ENCODE peak calls at places on chromosomes 7 and 10, in eight cellular contexts. F, Q, J, L, D, T, Y and I are unnamed samples.

GRCh38 chr10:100248820-100249219 is 18.6 kb downstream of the CWF19L1 start:
- DNase-seq in F (no peak), Q (no peak), J (no peak), L (no peak), D (no peak), T (no peak), Y (no peak), I (no peak)

GRCh38 chr10:14587540-14588083 is 187.1 kb downstream of the FAM107B start:
- DNase-seq in F (no peak), Q (no peak), J (no peak), L (no peak), D (no peak), T (no peak), Y (no peak), I (no peak)

GRCh38 chr7:33517191-33517590 is 387.8 kb downstream of the BBS9 start:
- DNase-seq in F (no peak), Q (no peak), J (no peak), L (no peak), D (no peak), T (no peak), Y (no peak), I (no peak)

GRCh38 chr10:102919992-102920736 is 2.1 kb downstream of the CNNM2 start:
- DNase-seq in F (no peak), Q (peak), J (no peak), L (no peak), D (no peak), T (no peak), Y (no peak), I (no peak)

GRCh38 chr7:32216759-32217158 is 146.6 kb upstream of the PDE1C start:
- DNase-seq in F (no peak), Q (no peak), J (no peak), L (no peak), D (no peak), T (no peak), Y (no peak), I (no peak)

GRCh38 chr7:131122394-131122793 is 205.3 kb upstream of the MKLN1 start:
- DNase-seq in F (no peak), Q (no peak), J (no peak), L (no peak), D (no peak), T (no peak), Y (no peak), I (no peak)

GRCh38 chr10:88273567-88273966 is 309.6 kb downstream of the RNLS start:
- DNase-seq in F (no peak), Q (no peak), J (no peak), L (no peak), D (no peak), T (no peak), Y (no peak), I (no peak)

GRCh38 chr10:121654021-121654545 is 55.8 kb upstream of the FGFR2 start:
- DNase-seq in F (no peak), Q (no peak), J (no peak), L (no peak), D (no peak), T (no peak), Y (no peak), I (no peak)

GRCh38 chr7:157675427-157675930 is 338.7 kb downstream of the DNAJB6 start:
- DNase-seq in F (no peak), Q (no peak), J (no peak), L (no peak), D (no peak), T (no peak), Y (peak), I (no peak)

GRCh38 chr10:452512-453504 is 236.7 kb downstream of the DIP2C start:
- DNase-seq in F (peak), Q (no peak), J (no peak), L (no peak), D (no peak), T (no peak), Y (no peak), I (no peak)

GRCh38 chr10:5688587-5688986 is 3.9 kb downstream of the TASOR2 start:
- DNase-seq in F (no peak), Q (no peak), J (no peak), L (no peak), D (no peak), T (no peak), Y (no peak), I (no peak)

GRCh38 chr10:5684971-5685763 is 529 bp downstream of the TASOR2 start:
- DNase-seq in F (peak), Q (peak), J (peak), L (peak), D (peak), T (peak), Y (peak), I (peak)

GRCh38 chr10:5683065-5683464 is 1.6 kb upstream of the TASOR2 start:
- DNase-seq in F (no peak), Q (no peak), J (no peak), L (no peak), D (no peak), T (no peak), Y (no peak), I (no peak)

GRCh38 chr10:5684318-5684970 is at the start of gene TASOR2:
- DNase-seq in F (peak), Q (peak), J (peak), L (peak), D (peak), T (peak), Y (peak), I (peak)

GRCh38 chr10:5685764-5686240 is 1.2 kb downstream of the TASOR2 start:
- DNase-seq in F (no peak), Q (no peak), J (no peak), L (peak), D (peak), T (no peak), Y (no peak), I (no peak)
- H3K27ac ChIP-seq in F (peak), Q (no peak), J (peak), L (peak), D (peak), T (no peak), Y (peak), I (no peak)

DNA sequence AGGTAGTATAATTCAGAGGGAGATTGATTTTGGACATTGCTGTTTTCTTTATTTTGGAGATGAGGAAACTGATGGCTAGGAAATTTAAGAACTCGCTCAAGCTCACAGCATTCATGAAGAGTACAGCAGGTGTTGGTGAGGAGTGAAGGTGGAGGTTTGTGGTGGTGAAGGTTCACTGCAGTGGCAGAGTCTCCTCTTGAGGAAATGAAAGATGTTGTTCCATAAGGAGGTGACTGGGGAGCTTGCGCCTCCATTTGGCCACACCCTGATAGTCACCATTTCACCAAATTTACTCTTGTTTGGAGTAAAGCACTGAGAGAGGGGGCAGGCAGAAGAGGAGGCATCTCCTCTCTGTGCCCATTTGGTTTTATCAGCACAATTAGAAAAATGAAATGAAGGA is 46.4 kb upstream of the TARP start:
- DNase-seq in F (no peak), Q (no peak), J (no peak), L (no peak), D (no peak), T (no peak), Y (no peak), I (no peak)
- H3K27ac ChIP-seq in F (no peak), Q (no peak), J (no peak), L (no peak), D (no peak), T (no peak), Y (no peak), I (no peak)

GRCh38 chr7:104983620-104984539 is 30.1 kb upstream of the KMT2E start:
- DNase-seq in F (peak), Q (peak), J (peak), L (peak), D (peak), T (peak), Y (peak), I (peak)

GRCh38 chr7:104984591-104985258 is 29.3 kb upstream of the KMT2E start:
- DNase-seq in F (no peak), Q (no peak), J (no peak), L (no peak), D (no peak), T (peak), Y (no peak), I (no peak)

GRCh38 chr7:104982773-104983619 is 31.0 kb upstream of the KMT2E start:
- DNase-seq in F (no peak), Q (no peak), J (no peak), L (no peak), D (no peak), T (peak), Y (no peak), I (no peak)

GRCh38 chr7:104986623-104987259 is 27.3 kb upstream of the KMT2E start:
- DNase-seq in F (no peak), Q (no peak), J (no peak), L (no peak), D (no peak), T (no peak), Y (no peak), I (no peak)

GRCh38 chr7:104985259-104985617 is 28.8 kb upstream of the KMT2E start:
- DNase-seq in F (no peak), Q (no peak), J (no peak), L (no peak), D (no peak), T (no peak), Y (no peak), I (no peak)
- H3K27ac ChIP-seq in F (peak), Q (no peak), J (peak), L (peak), D (no peak), T (no peak), Y (peak), I (peak)

DNA sequence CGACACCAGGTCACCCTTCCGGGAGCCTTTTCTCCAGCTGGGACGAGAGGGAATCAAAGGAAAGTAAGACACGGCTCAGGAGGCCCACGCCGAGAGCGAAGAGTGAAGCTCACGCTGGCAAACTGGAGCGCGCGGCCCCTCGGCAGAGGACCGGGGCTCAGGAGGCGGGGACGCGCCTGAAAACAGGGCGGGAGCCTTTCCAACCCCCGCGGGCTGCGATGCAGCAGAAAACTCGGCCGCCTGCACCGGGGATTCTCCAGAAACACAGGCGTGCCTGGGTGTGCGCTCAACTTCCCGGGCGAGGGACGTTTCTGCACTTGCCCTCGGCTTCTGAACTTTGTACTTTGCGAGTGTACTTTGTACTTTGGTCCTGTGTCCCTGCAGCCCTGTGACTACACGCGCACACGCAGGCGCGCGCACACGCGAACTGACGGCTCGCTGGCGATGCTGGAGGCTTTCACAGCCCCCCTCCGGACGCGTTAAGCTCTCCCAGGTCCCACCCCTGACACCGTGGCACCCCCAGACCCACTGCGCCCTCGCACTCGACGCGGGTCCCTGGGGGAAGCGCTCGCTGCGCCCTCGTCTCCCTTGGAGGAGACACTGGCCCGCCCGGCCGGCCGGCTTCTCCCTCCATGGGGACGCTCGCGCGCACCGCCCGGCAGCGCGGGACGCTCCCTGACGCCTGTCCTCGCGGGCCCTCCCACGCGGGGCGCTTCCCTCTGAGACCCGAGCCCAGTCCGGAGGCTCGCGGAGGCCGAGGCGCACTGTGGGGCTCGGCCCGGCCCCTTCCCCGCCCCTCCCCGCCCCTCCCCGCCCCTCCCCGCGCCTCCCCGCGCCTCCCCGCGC is 588 bp upstream of the PAOX start:
- DNase-seq in F (peak), Q (peak), J (peak), L (peak), D (peak), T (peak), Y (peak), I (peak)
- H3K27ac ChIP-seq in F (no peak), Q (no peak), J (peak), L (peak), D (peak), T (no peak), Y (peak), I (peak)